ENCODE peak calls at places on chromosomes 3 and 15, in six cellular contexts. One of them, this sample, is unnamed.

GRCh38 chr15:57552678-57553334 is 38.9 kb upstream of the MYZAP start:
- DNase-seq in IMR-90: no peak
- DNase-seq in H1: no peak
- DNase-seq in mesenchymal stem cell: no peak
- DNase-seq in H9: no peak
- DNase-seq in mesendoderm: no peak
- DNase-seq in this sample: no peak

GRCh38 chr3:105823149-105823866 is 45.5 kb downstream of the CBLB start:
- DNase-seq in H9: no peak
- DNase-seq in IMR-90: peak
- DNase-seq in H1: no peak
- DNase-seq in mesenchymal stem cell: peak
- DNase-seq in mesendoderm: no peak
- DNase-seq in this sample: no peak

GRCh38 chr3:139339219-139339906 is 4.5 kb upstream of the MRPS22 start:
- DNase-seq in mesendoderm: no peak
- DNase-seq in H1: no peak
- DNase-seq in mesenchymal stem cell: no peak
- DNase-seq in IMR-90: peak
- DNase-seq in H9: no peak
- DNase-seq in this sample: no peak

GRCh38 chr15:78763796-78764241 is 47.4 kb downstream of the ADAMTS7 start:
- DNase-seq in IMR-90: no peak
- DNase-seq in mesendoderm: no peak
- DNase-seq in mesenchymal stem cell: no peak
- DNase-seq in H1: peak
- DNase-seq in H9: no peak
- DNase-seq in this sample: no peak

GRCh38 chr3:154095832-154096421 is 25.3 kb upstream of the ARHGEF26 start:
- DNase-seq in H9: no peak
- DNase-seq in H1: no peak
- DNase-seq in mesenchymal stem cell: peak
- DNase-seq in IMR-90: peak
- DNase-seq in mesendoderm: no peak
- DNase-seq in this sample: no peak

GRCh38 chr15:39281094-39281493 is 299.8 kb upstream of the THBS1 start:
- DNase-seq in H9: no peak
- DNase-seq in IMR-90: peak
- DNase-seq in H1: no peak
- DNase-seq in mesendoderm: no peak
- DNase-seq in mesenchymal stem cell: peak
- DNase-seq in this sample: no peak

GRCh38 chr3:96958856-96959255 is 144.5 kb downstream of the EPHA6 start:
- DNase-seq in H1: no peak
- DNase-seq in mesendoderm: no peak
- DNase-seq in H9: no peak
- DNase-seq in IMR-90: no peak
- DNase-seq in mesenchymal stem cell: no peak
- DNase-seq in this sample: no peak

GRCh38 chr3:28980131-28980530 is 300.7 kb upstream of the RBMS3 start:
- DNase-seq in H9: no peak
- DNase-seq in mesenchymal stem cell: no peak
- DNase-seq in IMR-90: peak
- DNase-seq in mesendoderm: no peak
- DNase-seq in H1: no peak
- DNase-seq in this sample: no peak

GRCh38 chr15:34365836-34366235 is 1.2 kb downstream of the LPCAT4 start:
- DNase-seq in mesenchymal stem cell: no peak
- DNase-seq in H9: no peak
- DNase-seq in IMR-90: no peak
- DNase-seq in mesendoderm: no peak
- DNase-seq in H1: no peak
- DNase-seq in this sample: no peak

GRCh38 chr3:97138914-97139541 is 324.6 kb downstream of the EPHA6 start:
- DNase-seq in H9: peak
- DNase-seq in mesendoderm: peak
- DNase-seq in H1: no peak
- DNase-seq in mesenchymal stem cell: no peak
- DNase-seq in IMR-90: no peak
- DNase-seq in this sample: no peak

GRCh38 chr3:195159819-195160175 is 111.2 kb downstream of the XXYLT1 start:
- DNase-seq in mesendoderm: no peak
- DNase-seq in H1: no peak
- DNase-seq in IMR-90: peak
- DNase-seq in mesenchymal stem cell: peak
- DNase-seq in H9: no peak
- DNase-seq in this sample: no peak

GRCh38 chr15:59349715-59350420 is 22.8 kb downstream of the MYO1E start:
- DNase-seq in H9: no peak
- DNase-seq in mesenchymal stem cell: peak
- DNase-seq in H1: no peak
- DNase-seq in IMR-90: peak
- DNase-seq in mesendoderm: peak
- DNase-seq in this sample: no peak

GRCh38 chr3:100108464-100109079 is 5.7 kb downstream of the FILIP1L start:
- DNase-seq in H9: no peak
- DNase-seq in mesendoderm: no peak
- DNase-seq in mesenchymal stem cell: no peak
- DNase-seq in H1: no peak
- DNase-seq in IMR-90: no peak
- DNase-seq in this sample: no peak
- H2BK15ac ChIP-seq in H9: no peak
- H2BK15ac ChIP-seq in mesendoderm: no peak
- H2BK15ac ChIP-seq in mesenchymal stem cell: no peak
- H2BK15ac ChIP-seq in H1: no peak
- H2BK15ac ChIP-seq in IMR-90: no peak
- H2BK15ac ChIP-seq in this sample: no peak

GRCh38 chr15:74585857-74586256 is 29.8 kb upstream of the CLK3 start:
- DNase-seq in IMR-90: no peak
- DNase-seq in H9: no peak
- DNase-seq in mesenchymal stem cell: no peak
- DNase-seq in mesendoderm: no peak
- DNase-seq in H1: no peak
- DNase-seq in this sample: no peak

GRCh38 chr15:74589826-74590225 is 25.8 kb upstream of the CLK3 start:
- DNase-seq in mesendoderm: peak
- DNase-seq in H1: no peak
- DNase-seq in IMR-90: no peak
- DNase-seq in H9: no peak
- DNase-seq in mesenchymal stem cell: no peak
- DNase-seq in this sample: no peak

GRCh38 chr15:74584204-74584603 is 31.4 kb upstream of the CLK3 start:
- DNase-seq in H9: no peak
- DNase-seq in H1: no peak
- DNase-seq in IMR-90: no peak
- DNase-seq in mesenchymal stem cell: no peak
- DNase-seq in mesendoderm: no peak
- DNase-seq in this sample: no peak

GRCh38 chr15:74584779-74585178 is 30.9 kb upstream of the CLK3 start:
- DNase-seq in H1: no peak
- DNase-seq in IMR-90: no peak
- DNase-seq in mesenchymal stem cell: no peak
- DNase-seq in mesendoderm: no peak
- DNase-seq in H9: no peak
- DNase-seq in this sample: no peak

GRCh38 chr15:74587924-74588323 is 27.7 kb upstream of the CLK3 start:
- DNase-seq in IMR-90: no peak
- DNase-seq in mesenchymal stem cell: no peak
- DNase-seq in mesendoderm: no peak
- DNase-seq in H9: no peak
- DNase-seq in H1: no peak
- DNase-seq in this sample: no peak
- H2BK120ac ChIP-seq in IMR-90: peak
- H2BK120ac ChIP-seq in mesenchymal stem cell: no peak
- H2BK120ac ChIP-seq in mesendoderm: no peak
- H2BK120ac ChIP-seq in H9: no peak
- H2BK120ac ChIP-seq in H1: no peak
- H2BK120ac ChIP-seq in this sample: no peak

GRCh38 chr15:32886441-32886840 is 168.6 kb downstream of the GREM1 start:
- DNase-seq in mesendoderm: no peak
- DNase-seq in IMR-90: no peak
- DNase-seq in mesenchymal stem cell: no peak
- DNase-seq in H9: peak
- DNase-seq in H1: no peak
- DNase-seq in this sample: peak

GRCh38 chr15:32887090-32887489 is 169.3 kb downstream of the GREM1 start:
- DNase-seq in mesendoderm: no peak
- DNase-seq in mesenchymal stem cell: peak
- DNase-seq in IMR-90: no peak
- DNase-seq in H1: no peak
- DNase-seq in H9: no peak
- DNase-seq in this sample: no peak

GRCh38 chr15:32888221-32888761 is 170.5 kb downstream of the GREM1 start:
- DNase-seq in H9: no peak
- DNase-seq in mesendoderm: no peak
- DNase-seq in mesenchymal stem cell: no peak
- DNase-seq in H1: no peak
- DNase-seq in IMR-90: peak
- DNase-seq in this sample: no peak

GRCh38 chr15:32884136-32884535 is 166.3 kb downstream of the GREM1 start:
- DNase-seq in H9: no peak
- DNase-seq in H1: no peak
- DNase-seq in IMR-90: peak
- DNase-seq in mesenchymal stem cell: peak
- DNase-seq in mesendoderm: no peak
- DNase-seq in this sample: no peak

DNA sequence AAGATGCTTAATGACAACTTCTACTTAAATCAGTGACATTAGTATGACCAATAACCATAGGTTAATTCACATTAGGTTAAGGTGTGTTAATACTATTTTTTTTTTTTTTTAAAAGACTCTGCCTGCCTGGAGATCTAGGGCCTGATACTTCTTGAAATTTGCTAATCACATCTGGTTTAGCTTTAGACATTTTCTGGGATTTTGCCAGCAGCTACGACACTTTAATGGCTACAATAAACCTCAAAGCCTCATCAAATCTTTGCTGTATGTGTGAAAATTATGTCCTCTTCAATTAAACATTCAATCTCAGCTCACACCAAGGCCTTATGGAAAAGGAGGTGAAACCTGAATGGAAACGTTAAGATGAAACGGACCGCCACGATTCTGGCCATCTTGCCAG is 167.9 kb downstream of the GREM1 start:
- DNase-seq in H9: no peak
- DNase-seq in mesenchymal stem cell: no peak
- DNase-seq in mesendoderm: no peak
- DNase-seq in IMR-90: no peak
- DNase-seq in H1: no peak
- DNase-seq in this sample: no peak
- H2BK15ac ChIP-seq in H9: no peak
- H2BK15ac ChIP-seq in mesenchymal stem cell: no peak
- H2BK15ac ChIP-seq in mesendoderm: peak
- H2BK15ac ChIP-seq in IMR-90: no peak
- H2BK15ac ChIP-seq in H1: no peak
- H2BK15ac ChIP-seq in this sample: no peak

GRCh38 chr3:72309626-72310025 is 524.7 kb upstream of the PROK2 start:
- DNase-seq in IMR-90: no peak
- DNase-seq in H9: no peak
- DNase-seq in mesenchymal stem cell: no peak
- DNase-seq in mesendoderm: no peak
- DNase-seq in H1: no peak
- DNase-seq in this sample: no peak

GRCh38 chr3:72311425-72311824 is 526.5 kb upstream of the PROK2 start:
- DNase-seq in IMR-90: no peak
- DNase-seq in H1: no peak
- DNase-seq in mesendoderm: no peak
- DNase-seq in mesenchymal stem cell: no peak
- DNase-seq in H9: no peak
- DNase-seq in this sample: no peak

GRCh38 chr3:72307438-72308105 is 522.6 kb upstream of the PROK2 start:
- DNase-seq in H1: no peak
- DNase-seq in mesenchymal stem cell: no peak
- DNase-seq in IMR-90: no peak
- DNase-seq in mesendoderm: no peak
- DNase-seq in H9: no peak
- DNase-seq in this sample: no peak

GRCh38 chr3:72312339-72312738 is 527.4 kb upstream of the PROK2 start:
- DNase-seq in H9: no peak
- DNase-seq in IMR-90: no peak
- DNase-seq in mesenchymal stem cell: no peak
- DNase-seq in H1: no peak
- DNase-seq in mesendoderm: no peak
- DNase-seq in this sample: no peak

GRCh38 chr3:72310028-72310987 is 525.4 kb upstream of the PROK2 start:
- DNase-seq in mesenchymal stem cell: peak
- DNase-seq in H9: no peak
- DNase-seq in IMR-90: peak
- DNase-seq in mesendoderm: no peak
- DNase-seq in H1: no peak
- DNase-seq in this sample: no peak
- H2BK120ac ChIP-seq in mesenchymal stem cell: peak
- H2BK120ac ChIP-seq in H9: no peak
- H2BK120ac ChIP-seq in IMR-90: peak
- H2BK120ac ChIP-seq in mesendoderm: no peak
- H2BK120ac ChIP-seq in H1: no peak
- H2BK120ac ChIP-seq in this sample: no peak

GRCh38 chr3:140630866-140631265 is 47.0 kb upstream of the TRIM42 start:
- DNase-seq in IMR-90: no peak
- DNase-seq in H1: no peak
- DNase-seq in H9: no peak
- DNase-seq in mesendoderm: no peak
- DNase-seq in mesenchymal stem cell: no peak
- DNase-seq in this sample: no peak

GRCh38 chr3:140635276-140635675 is 42.6 kb upstream of the TRIM42 start:
- DNase-seq in H1: no peak
- DNase-seq in mesendoderm: no peak
- DNase-seq in IMR-90: no peak
- DNase-seq in mesenchymal stem cell: no peak
- DNase-seq in H9: no peak
- DNase-seq in this sample: no peak

GRCh38 chr3:140636452-140637138 is 41.3 kb upstream of the TRIM42 start:
- DNase-seq in H9: no peak
- DNase-seq in H1: no peak
- DNase-seq in IMR-90: no peak
- DNase-seq in mesendoderm: no peak
- DNase-seq in mesenchymal stem cell: no peak
- DNase-seq in this sample: no peak
- H2BK15ac ChIP-seq in H9: no peak
- H2BK15ac ChIP-seq in H1: no peak
- H2BK15ac ChIP-seq in IMR-90: no peak
- H2BK15ac ChIP-seq in mesendoderm: no peak
- H2BK15ac ChIP-seq in mesenchymal stem cell: no peak
- H2BK15ac ChIP-seq in this sample: no peak

DNA sequence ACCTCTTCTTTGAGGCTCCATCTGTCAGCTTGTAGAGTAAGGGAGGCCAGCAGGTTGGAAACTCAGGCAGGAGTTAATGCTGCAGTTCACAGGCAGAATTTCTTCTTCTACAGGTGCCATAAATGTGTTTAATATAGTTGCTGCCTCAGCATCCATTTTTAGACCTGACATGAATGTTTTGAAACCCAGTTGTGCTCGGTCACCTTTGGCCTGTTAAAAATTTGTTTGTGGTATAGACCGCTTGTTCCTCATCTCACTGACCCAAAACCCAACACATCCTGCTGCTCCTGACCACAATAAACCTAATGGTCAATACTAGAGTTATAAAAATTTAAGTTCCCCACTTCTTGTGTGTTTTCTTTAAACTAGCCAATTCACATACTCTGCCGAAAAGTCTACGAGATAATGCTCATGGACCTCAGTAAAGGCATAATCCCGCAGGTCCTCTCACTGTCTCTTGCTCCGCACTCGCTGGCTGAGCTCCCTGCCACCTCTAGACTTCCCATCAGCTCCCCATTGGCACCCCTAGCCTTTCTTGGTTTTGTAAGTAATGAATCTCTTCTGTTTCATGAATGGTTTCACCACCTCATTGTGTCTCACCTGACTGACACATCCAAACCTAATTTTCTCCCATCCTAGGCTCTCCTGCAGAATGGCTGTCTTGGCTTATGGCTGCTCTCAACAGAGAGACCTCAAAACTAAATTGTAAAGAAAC is 138.5 kb upstream of the STRIT1 start:
- DNase-seq in H9: no peak
- DNase-seq in mesendoderm: no peak
- DNase-seq in IMR-90: no peak
- DNase-seq in mesenchymal stem cell: no peak
- DNase-seq in H1: no peak
- DNase-seq in this sample: no peak
- H2BK120ac ChIP-seq in H9: no peak
- H2BK120ac ChIP-seq in mesendoderm: no peak
- H2BK120ac ChIP-seq in IMR-90: no peak
- H2BK120ac ChIP-seq in mesenchymal stem cell: no peak
- H2BK120ac ChIP-seq in H1: no peak
- H2BK120ac ChIP-seq in this sample: no peak